ENCODE peak calls at places on chromosomes 3 and 15, in six cellular contexts. One of them, this sample, is unnamed.

GRCh38 chr3:56783644-56784451 is 17.9 kb downstream of the ARHGEF3 start:
- DNase-seq in lung: peak; percentile 68
- DNase-seq in breast epithelium: peak; percentile 81
- DNase-seq in kidney: no peak
- DNase-seq in IMR-90: peak; percentile 74
- DNase-seq in stomach: peak; percentile 70
- DNase-seq in this sample: no peak

GRCh38 chr15:76994001-76994400 is 925 bp upstream of the PSTPIP1 start:
- DNase-seq in breast epithelium: no peak
- DNase-seq in kidney: peak; percentile 76
- DNase-seq in IMR-90: no peak
- DNase-seq in lung: no peak
- DNase-seq in stomach: peak; percentile 44
- DNase-seq in this sample: peak; percentile 41

GRCh38 chr3:4836516-4836915 is 142.7 kb upstream of the BHLHE40 start:
- DNase-seq in breast epithelium: no peak
- DNase-seq in stomach: no peak
- DNase-seq in lung: no peak
- DNase-seq in kidney: no peak
- DNase-seq in IMR-90: no peak
- DNase-seq in this sample: no peak

GRCh38 chr15:39376371-39376909 is 204.4 kb upstream of the THBS1 start:
- DNase-seq in IMR-90: no peak
- DNase-seq in breast epithelium: no peak
- DNase-seq in lung: no peak
- DNase-seq in kidney: no peak
- DNase-seq in stomach: no peak
- DNase-seq in this sample: no peak

GRCh38 chr15:91521996-91522395 is 331.5 kb upstream of the SLCO3A1 start:
- DNase-seq in IMR-90: peak; percentile 82
- DNase-seq in kidney: no peak
- DNase-seq in lung: no peak
- DNase-seq in stomach: no peak
- DNase-seq in breast epithelium: no peak
- DNase-seq in this sample: no peak

GRCh38 chr15:65248506-65248905 is 37.2 kb upstream of the CILP start:
- DNase-seq in lung: no peak
- DNase-seq in stomach: no peak
- DNase-seq in IMR-90: no peak
- DNase-seq in breast epithelium: no peak
- DNase-seq in kidney: no peak
- DNase-seq in this sample: no peak

GRCh38 chr15:60444289-60444912 is 34.5 kb downstream of the ICE2 start:
- DNase-seq in stomach: no peak
- DNase-seq in breast epithelium: no peak
- DNase-seq in lung: no peak
- DNase-seq in kidney: no peak
- DNase-seq in IMR-90: peak; percentile 51
- DNase-seq in this sample: no peak

GRCh38 chr3:46469680-46470357 is 5.1 kb upstream of the LTF start:
- DNase-seq in stomach: peak; percentile 65
- DNase-seq in IMR-90: no peak
- DNase-seq in breast epithelium: no peak
- DNase-seq in kidney: peak; percentile 83
- DNase-seq in lung: no peak
- DNase-seq in this sample: no peak

GRCh38 chr15:92884813-92885461 is 15.2 kb upstream of the CHD2 start:
- DNase-seq in kidney: no peak
- DNase-seq in IMR-90: peak; percentile 28
- DNase-seq in lung: no peak
- DNase-seq in breast epithelium: no peak
- DNase-seq in stomach: no peak
- DNase-seq in this sample: no peak

GRCh38 chr3:145536461-145536860 is 624.5 kb downstream of the PLOD2 start:
- DNase-seq in IMR-90: no peak
- DNase-seq in stomach: no peak
- DNase-seq in kidney: no peak
- DNase-seq in breast epithelium: no peak
- DNase-seq in lung: no peak
- DNase-seq in this sample: no peak

GRCh38 chr3:122497425-122497824 is 17.3 kb downstream of the KPNA1 start:
- DNase-seq in IMR-90: peak; percentile 91
- DNase-seq in kidney: no peak
- DNase-seq in lung: no peak
- DNase-seq in breast epithelium: no peak
- DNase-seq in stomach: no peak
- DNase-seq in this sample: no peak

GRCh38 chr3:16335772-16336621 is 71.0 kb downstream of the OXNAD1 start:
- DNase-seq in breast epithelium: no peak
- DNase-seq in kidney: no peak
- DNase-seq in stomach: no peak
- DNase-seq in IMR-90: no peak
- DNase-seq in lung: no peak
- DNase-seq in this sample: no peak

GRCh38 chr3:113084777-113085176 is 94.0 kb downstream of the GTPBP8 start:
- DNase-seq in kidney: no peak
- DNase-seq in IMR-90: peak; percentile 88
- DNase-seq in stomach: peak; percentile 31
- DNase-seq in lung: no peak
- DNase-seq in breast epithelium: peak; percentile 57
- DNase-seq in this sample: no peak

GRCh38 chr3:42732829-42733459 is 30.3 kb upstream of the HHATL start:
- DNase-seq in kidney: no peak
- DNase-seq in lung: no peak
- DNase-seq in IMR-90: no peak
- DNase-seq in breast epithelium: peak; percentile 2
- DNase-seq in stomach: no peak
- DNase-seq in this sample: no peak

GRCh38 chr3:20462723-20463122 is 276.7 kb upstream of the SGO1 start:
- DNase-seq in IMR-90: no peak
- DNase-seq in stomach: no peak
- DNase-seq in lung: no peak
- DNase-seq in kidney: no peak
- DNase-seq in breast epithelium: no peak
- DNase-seq in this sample: no peak

GRCh38 chr15:96316953-96317629 is 13.4 kb upstream of the NR2F2 start:
- DNase-seq in IMR-90: no peak
- DNase-seq in stomach: peak; percentile 60
- DNase-seq in lung: no peak
- DNase-seq in breast epithelium: no peak
- DNase-seq in kidney: no peak
- DNase-seq in this sample: no peak

GRCh38 chr3:44880284-44880683 is 5.9 kb downstream of the TGM4 start:
- DNase-seq in kidney: no peak
- DNase-seq in lung: no peak
- DNase-seq in breast epithelium: no peak
- DNase-seq in stomach: no peak
- DNase-seq in IMR-90: peak; percentile 41
- DNase-seq in this sample: no peak

GRCh38 chr3:23442598-23443383 is 239.7 kb downstream of the UBE2E2 start:
- DNase-seq in lung: no peak
- DNase-seq in kidney: no peak
- DNase-seq in stomach: no peak
- DNase-seq in IMR-90: peak; percentile 59
- DNase-seq in breast epithelium: no peak
- DNase-seq in this sample: no peak

GRCh38 chr15:40249477-40250303 is 10.8 kb downstream of the PAK6 start:
- DNase-seq in lung: no peak
- DNase-seq in IMR-90: peak; percentile 37
- DNase-seq in stomach: no peak
- DNase-seq in breast epithelium: peak; percentile 66
- DNase-seq in kidney: peak; percentile 59
- DNase-seq in this sample: no peak

GRCh38 chr3:71463622-71464021 is 119.9 kb downstream of the FOXP1 start:
- DNase-seq in IMR-90: peak; percentile 26
- DNase-seq in kidney: no peak
- DNase-seq in lung: no peak
- DNase-seq in breast epithelium: no peak
- DNase-seq in stomach: no peak
- DNase-seq in this sample: no peak

GRCh38 chr3:129051776-129052400 is 8.7 kb upstream of the GP9 start:
- DNase-seq in stomach: peak; percentile 70
- DNase-seq in IMR-90: no peak
- DNase-seq in breast epithelium: no peak
- DNase-seq in lung: no peak
- DNase-seq in kidney: no peak
- DNase-seq in this sample: peak; percentile 31

GRCh38 chr3:148998297-148998696 is 7.0 kb downstream of the GYG1 start:
- DNase-seq in IMR-90: peak; percentile 41
- DNase-seq in lung: no peak
- DNase-seq in stomach: no peak
- DNase-seq in breast epithelium: no peak
- DNase-seq in kidney: no peak
- DNase-seq in this sample: no peak

DNA sequence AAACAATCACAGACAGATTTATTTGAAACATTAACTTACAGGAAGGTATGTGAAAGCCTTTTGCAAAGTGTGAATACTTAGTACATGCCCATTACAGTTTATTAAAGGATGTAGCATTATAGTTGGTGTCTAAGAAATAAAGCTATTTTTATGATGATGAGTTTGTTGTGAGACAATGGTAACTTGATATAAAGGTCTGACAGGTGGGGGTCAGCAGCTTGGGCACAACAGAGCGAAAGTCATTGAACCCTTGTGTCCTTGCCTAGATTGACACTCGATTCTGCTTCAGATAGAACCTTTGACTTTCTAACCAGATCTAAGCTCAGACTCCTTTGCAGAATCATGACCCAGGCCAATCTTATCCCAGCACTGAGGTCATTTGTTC is 777.9 kb downstream of the NTRK3 start:
- DNase-seq in IMR-90: no peak
- DNase-seq in kidney: no peak
- DNase-seq in breast epithelium: no peak
- DNase-seq in lung: no peak
- DNase-seq in stomach: no peak
- DNase-seq in this sample: no peak
- H3K4me3 ChIP-seq in IMR-90: no peak overlapping the region
- H3K4me3 ChIP-seq in kidney: no peak overlapping the region
- H3K4me3 ChIP-seq in breast epithelium: no peak overlapping the region
- H3K4me3 ChIP-seq in lung: no peak overlapping the region
- H3K4me3 ChIP-seq in stomach: no peak overlapping the region
- H3K4me3 ChIP-seq in this sample: no peak overlapping the region

GRCh38 chr3:34346656-34347055 is 548.2 kb downstream of the PDCD6IP start:
- DNase-seq in IMR-90: no peak
- DNase-seq in lung: no peak
- DNase-seq in stomach: no peak
- DNase-seq in breast epithelium: no peak
- DNase-seq in kidney: no peak
- DNase-seq in this sample: no peak

GRCh38 chr3:34352932-34353331 is 554.5 kb downstream of the PDCD6IP start:
- DNase-seq in kidney: no peak
- DNase-seq in IMR-90: no peak
- DNase-seq in stomach: no peak
- DNase-seq in lung: no peak
- DNase-seq in breast epithelium: no peak
- DNase-seq in this sample: no peak

GRCh38 chr3:34357461-34357860 is 559.0 kb downstream of the PDCD6IP start:
- DNase-seq in IMR-90: no peak
- DNase-seq in lung: no peak
- DNase-seq in kidney: no peak
- DNase-seq in stomach: no peak
- DNase-seq in breast epithelium: no peak
- DNase-seq in this sample: no peak

GRCh38 chr3:34351857-34352545 is 553.6 kb downstream of the PDCD6IP start:
- DNase-seq in lung: no peak
- DNase-seq in IMR-90: no peak
- DNase-seq in kidney: no peak
- DNase-seq in stomach: no peak
- DNase-seq in breast epithelium: no peak
- DNase-seq in this sample: no peak
- TF ChIP-seq CTCF in lung: no peak
- TF ChIP-seq CTCF in IMR-90: no peak
- TF ChIP-seq CTCF in kidney: no peak
- TF ChIP-seq CTCF in stomach: no peak
- TF ChIP-seq CTCF in breast epithelium: no peak
- TF ChIP-seq CTCF in this sample: no peak

DNA sequence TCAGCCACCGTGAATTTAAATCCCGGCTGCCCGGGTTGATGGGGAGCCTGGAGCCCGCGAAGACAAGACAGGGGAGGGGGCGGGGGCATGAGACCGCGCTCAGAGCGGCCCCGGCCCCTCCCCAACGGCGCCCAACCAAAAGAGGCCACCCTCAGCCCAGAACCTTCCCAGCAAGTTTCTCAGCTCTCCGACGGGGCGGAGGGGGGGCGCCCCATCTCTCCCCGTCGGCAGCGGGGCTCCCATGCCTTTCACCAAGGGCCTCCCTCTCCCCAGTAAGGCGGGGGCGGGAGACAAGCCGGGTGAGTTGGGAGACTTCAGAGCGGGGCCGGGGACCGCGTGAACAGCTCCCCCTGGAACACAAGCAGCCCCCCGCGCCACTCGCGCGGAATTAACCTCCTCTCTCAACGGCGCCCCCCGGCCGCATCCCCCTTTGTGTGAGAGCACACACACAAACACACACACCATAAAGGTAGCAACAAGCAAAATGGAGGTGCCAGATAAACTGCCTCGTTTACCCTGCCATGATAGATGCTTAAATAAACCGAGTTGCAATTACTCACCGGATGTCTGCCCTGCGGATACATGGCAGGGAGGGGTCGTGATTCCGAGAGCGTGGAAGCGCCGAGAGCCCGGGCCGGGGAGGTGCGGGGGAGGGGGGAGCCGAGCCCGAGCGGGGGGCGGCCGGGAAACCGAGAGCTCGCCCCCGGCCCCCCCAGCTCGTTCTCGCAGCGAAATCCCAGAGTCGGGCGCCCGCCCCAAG is 1.3 kb downstream of the TLE3 start:
- DNase-seq in kidney: peak; percentile 86
- DNase-seq in stomach: peak; percentile 47
- DNase-seq in IMR-90: peak; percentile 56
- DNase-seq in breast epithelium: peak; percentile 75
- DNase-seq in lung: peak; percentile 39
- DNase-seq in this sample: peak; percentile 86
- H3K4me1 ChIP-seq in kidney: peaks cover 33% of the 10 kb centered on the region
- H3K4me1 ChIP-seq in stomach: peaks cover 62% of the 10 kb centered on the region
- H3K4me1 ChIP-seq in IMR-90: peaks cover 36% of the 10 kb centered on the region
- H3K4me1 ChIP-seq in breast epithelium: peaks cover 23% of the 10 kb centered on the region
- H3K4me1 ChIP-seq in lung: peaks cover 29% of the 10 kb centered on the region
- H3K4me1 ChIP-seq in this sample: peaks cover 53% of the 10 kb centered on the region

DNA sequence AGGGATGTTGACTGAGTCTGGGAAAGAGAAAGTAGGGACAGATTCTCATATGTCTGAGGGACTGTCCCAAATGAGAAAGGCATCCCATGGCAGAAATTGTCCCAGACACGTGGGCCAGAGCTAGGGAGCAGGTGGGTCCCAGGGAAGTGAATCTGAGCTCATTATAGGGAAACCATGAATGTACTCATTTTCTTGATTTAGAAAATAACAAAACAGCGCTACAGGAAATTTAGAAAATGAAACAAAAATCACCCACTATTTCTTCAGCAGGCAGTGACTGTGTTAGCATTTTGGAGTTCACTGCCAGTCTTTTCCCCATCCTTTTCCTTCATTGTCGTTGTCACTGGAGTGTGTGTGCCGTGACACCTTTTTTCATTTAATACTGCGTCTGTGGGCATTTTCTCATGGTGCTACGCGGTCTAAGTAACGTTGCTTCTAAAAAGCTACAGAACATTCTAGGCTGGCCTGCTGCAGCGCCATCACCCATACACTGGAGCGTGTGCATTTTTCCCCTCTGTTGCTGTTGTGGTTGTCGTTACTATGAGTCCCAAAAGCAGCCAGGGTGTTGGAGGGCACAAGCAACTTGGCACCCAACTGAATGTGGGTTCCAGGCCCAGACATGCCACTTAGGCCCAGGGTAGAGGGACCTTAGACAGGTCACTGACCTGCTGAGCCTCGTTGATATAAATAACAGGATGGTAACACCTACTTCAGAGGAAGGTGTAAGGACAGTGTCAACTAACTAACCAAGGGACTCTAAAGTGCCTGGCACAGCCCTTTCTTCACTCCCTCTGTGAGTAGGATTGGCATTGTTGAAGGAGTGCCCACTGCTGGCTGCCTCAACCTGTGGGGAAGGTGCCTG is 3.2 kb downstream of the CSK start:
- DNase-seq in lung: no peak
- DNase-seq in breast epithelium: no peak
- DNase-seq in stomach: no peak
- DNase-seq in IMR-90: no peak
- DNase-seq in kidney: no peak
- DNase-seq in this sample: no peak
- H3K4me3 ChIP-seq in lung: no peak overlapping the region
- H3K4me3 ChIP-seq in breast epithelium: no peak overlapping the region
- H3K4me3 ChIP-seq in stomach: peak overlapping the region; percentile 81
- H3K4me3 ChIP-seq in IMR-90: no peak overlapping the region
- H3K4me3 ChIP-seq in kidney: no peak overlapping the region
- H3K4me3 ChIP-seq in this sample: no peak overlapping the region

This sample was measured in pancreas.